ENCODE peak calls at places on chromosomes 11 and 22, in four cellular contexts. One of them, this sample, is unnamed.

GRCh38 chr11:65606876-65607613 is 7.0 kb downstream of the MAP3K11 start:
- DNase-seq in GM12878: no peak
- DNase-seq in HepG2: no peak
- DNase-seq in K562: peak
- DNase-seq in this sample: peak

GRCh38 chr11:96760306-96760705 is 370.5 kb downstream of the JRKL start:
- DNase-seq in HepG2: no peak
- DNase-seq in K562: no peak
- DNase-seq in GM12878: no peak
- DNase-seq in this sample: no peak

GRCh38 chr11:96267490-96268010 is 75.4 kb downstream of the MAML2 start:
- DNase-seq in HepG2: no peak
- DNase-seq in K562: no peak
- DNase-seq in GM12878: peak
- DNase-seq in this sample: no peak

GRCh38 chr11:123577081-123577598 is 77.3 kb downstream of the SCN3B start:
- DNase-seq in K562: peak
- DNase-seq in HepG2: peak
- DNase-seq in GM12878: no peak
- DNase-seq in this sample: peak

GRCh38 chr11:77879218-77879617 is 58.3 kb downstream of the AAMDC start:
- DNase-seq in K562: no peak
- DNase-seq in GM12878: peak
- DNase-seq in HepG2: no peak
- DNase-seq in this sample: no peak

GRCh38 chr11:47971501-47971900 is 8.9 kb upstream of the PTPRJ start:
- DNase-seq in HepG2: no peak
- DNase-seq in GM12878: no peak
- DNase-seq in K562: no peak
- DNase-seq in this sample: no peak

GRCh38 chr11:15779518-15779917 is 576.8 kb downstream of the SOX6 start:
- DNase-seq in K562: no peak
- DNase-seq in HepG2: no peak
- DNase-seq in GM12878: no peak
- DNase-seq in this sample: no peak

GRCh38 chr22:26585104-26585790 is 4.7 kb downstream of the TPST2 start:
- DNase-seq in HepG2: no peak
- DNase-seq in K562: no peak
- DNase-seq in GM12878: no peak
- DNase-seq in this sample: no peak

GRCh38 chr22:50115693-50116092 is 25.9 kb downstream of the MOV10L1 start:
- DNase-seq in HepG2: peak
- DNase-seq in K562: no peak
- DNase-seq in GM12878: no peak
- DNase-seq in this sample: no peak

GRCh38 chr11:61963282-61964057 is 4.0 kb downstream of the FTH1 start:
- DNase-seq in HepG2: no peak
- DNase-seq in K562: no peak
- DNase-seq in GM12878: peak
- DNase-seq in this sample: no peak

GRCh38 chr22:24230911-24231656 is 13.8 kb downstream of the GGT5 start:
- DNase-seq in GM12878: no peak
- DNase-seq in HepG2: no peak
- DNase-seq in K562: peak
- DNase-seq in this sample: peak

GRCh38 chr11:66008468-66009101 is 3.2 kb upstream of the CST6 start:
- DNase-seq in HepG2: no peak
- DNase-seq in K562: no peak
- DNase-seq in GM12878: no peak
- DNase-seq in this sample: no peak

GRCh38 chr11:69917529-69917928 is 98.3 kb upstream of the FGF3 start:
- DNase-seq in K562: no peak
- DNase-seq in HepG2: no peak
- DNase-seq in GM12878: no peak
- DNase-seq in this sample: no peak

GRCh38 chr11:113147249-113147648 is 167.1 kb upstream of the TTC12 start:
- DNase-seq in K562: no peak
- DNase-seq in GM12878: no peak
- DNase-seq in HepG2: no peak
- DNase-seq in this sample: no peak

GRCh38 chr11:112127056-112127455 is 36.8 kb downstream of the IL18 start:
- DNase-seq in HepG2: no peak
- DNase-seq in GM12878: no peak
- DNase-seq in K562: no peak
- DNase-seq in this sample: no peak

GRCh38 chr11:19368726-19369364 is 128.1 kb upstream of the E2F8 start:
- DNase-seq in K562: no peak
- DNase-seq in HepG2: no peak
- DNase-seq in GM12878: no peak
- DNase-seq in this sample: no peak

GRCh38 chr22:37242395-37242918 is 1.6 kb downstream of the RAC2 start:
- DNase-seq in K562: peak
- DNase-seq in HepG2: no peak
- DNase-seq in GM12878: peak
- DNase-seq in this sample: no peak

GRCh38 chr11:80109031-80109430 is 668.2 kb upstream of the TENM4 start:
- DNase-seq in GM12878: no peak
- DNase-seq in HepG2: no peak
- DNase-seq in K562: no peak
- DNase-seq in this sample: no peak

GRCh38 chr11:8650401-8650990 is 32.0 kb downstream of the TRIM66 start:
- DNase-seq in HepG2: no peak
- DNase-seq in GM12878: no peak
- DNase-seq in K562: no peak
- DNase-seq in this sample: no peak

GRCh38 chr22:24187731-24188644 is 6.7 kb downstream of the SUSD2 start:
- DNase-seq in K562: no peak
- DNase-seq in GM12878: no peak
- DNase-seq in HepG2: no peak
- DNase-seq in this sample: no peak

GRCh38 chr11:108538022-108538424 is 39.8 kb upstream of the POGLUT3 start:
- DNase-seq in GM12878: no peak
- DNase-seq in HepG2: no peak
- DNase-seq in K562: no peak
- DNase-seq in this sample: no peak

GRCh38 chr11:12680246-12680939 is 6.2 kb downstream of the TEAD1 start:
- DNase-seq in HepG2: peak
- DNase-seq in GM12878: no peak
- DNase-seq in K562: no peak
- DNase-seq in this sample: peak

GRCh38 chr22:46139895-46140350 is 10.4 kb upstream of the PPARA start:
- DNase-seq in GM12878: no peak
- DNase-seq in HepG2: peak
- DNase-seq in K562: no peak
- DNase-seq in this sample: no peak

GRCh38 chr11:107931206-107931605 is 3.0 kb downstream of the RAB39A start:
- DNase-seq in HepG2: no peak
- DNase-seq in GM12878: no peak
- DNase-seq in K562: no peak
- DNase-seq in this sample: no peak

GRCh38 chr22:39514373-39514973 is 5.9 kb upstream of the ATF4 start:
- DNase-seq in K562: no peak
- DNase-seq in HepG2: no peak
- DNase-seq in GM12878: no peak
- DNase-seq in this sample: peak

GRCh38 chr22:21055880-21056319 is 10.2 kb downstream of the LRRC74B start:
- DNase-seq in GM12878: no peak
- DNase-seq in K562: peak
- DNase-seq in HepG2: no peak
- DNase-seq in this sample: no peak

GRCh38 chr11:94400839-94401772 is at the start of gene GPR83:
- DNase-seq in GM12878: no peak
- DNase-seq in HepG2: no peak
- DNase-seq in K562: no peak
- DNase-seq in this sample: peak

GRCh38 chr22:25692965-25693565 is 48.9 kb upstream of the MYO18B start:
- DNase-seq in GM12878: no peak
- DNase-seq in K562: no peak
- DNase-seq in HepG2: no peak
- DNase-seq in this sample: no peak

GRCh38 chr22:20434264-20434751 is 3.3 kb downstream of the SCARF2 start:
- DNase-seq in HepG2: no peak
- DNase-seq in K562: no peak
- DNase-seq in GM12878: no peak
- DNase-seq in this sample: no peak

GRCh38 chr22:48378673-48379072 is 1449.0 kb downstream of the BRD1 start:
- DNase-seq in HepG2: no peak
- DNase-seq in GM12878: no peak
- DNase-seq in K562: no peak
- DNase-seq in this sample: no peak

GRCh38 chr22:49015459-49015858 is 812.2 kb downstream of the BRD1 start:
- DNase-seq in HepG2: no peak
- DNase-seq in K562: no peak
- DNase-seq in GM12878: no peak
- DNase-seq in this sample: no peak

GRCh38 chr22:42439821-42440674 is 7.8 kb upstream of the NFAM1 start:
- DNase-seq in HepG2: no peak
- DNase-seq in GM12878: no peak
- DNase-seq in K562: no peak
- DNase-seq in this sample: no peak

GRCh38 chr22:33914699-33915098 is 5.6 kb downstream of the LARGE1 start:
- DNase-seq in HepG2: no peak
- DNase-seq in GM12878: no peak
- DNase-seq in K562: no peak
- DNase-seq in this sample: no peak

GRCh38 chr11:2399488-2400068 is 972 bp upstream of the TSSC4 start:
- DNase-seq in K562: no peak
- DNase-seq in HepG2: no peak
- DNase-seq in GM12878: no peak
- DNase-seq in this sample: peak

GRCh38 chr11:16791494-16791961 is 53.1 kb downstream of the C11orf58 start:
- DNase-seq in HepG2: peak
- DNase-seq in K562: no peak
- DNase-seq in GM12878: no peak
- DNase-seq in this sample: no peak
- TF ChIP-seq BHLHE40 in HepG2: no peak
- TF ChIP-seq BHLHE40 in K562: no peak
- TF ChIP-seq BHLHE40 in GM12878: no peak
- TF ChIP-seq BHLHE40 in this sample: no peak

DNA sequence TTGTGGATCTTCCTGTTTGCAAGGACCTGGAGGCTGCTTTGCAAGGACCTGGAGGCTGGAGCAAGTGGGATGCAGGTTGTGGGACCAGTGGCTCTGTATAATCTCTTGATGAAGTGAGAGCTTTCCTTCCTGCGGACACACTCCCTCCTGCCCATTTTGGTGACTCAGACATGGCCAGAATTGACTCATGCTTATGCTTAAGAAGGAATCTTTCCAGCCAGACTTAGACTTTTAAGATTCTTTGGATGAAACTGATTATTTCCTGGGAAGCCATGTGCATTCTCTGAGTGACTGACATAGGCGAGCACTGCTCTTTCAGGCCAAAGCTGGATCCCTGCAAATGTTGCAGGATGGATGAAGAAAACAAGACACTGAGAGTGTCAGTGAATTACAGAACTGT is 195.6 kb downstream of the HIPK3 start:
- DNase-seq in HepG2: no peak
- DNase-seq in GM12878: no peak
- DNase-seq in K562: no peak
- DNase-seq in this sample: no peak
- TF ChIP-seq FOXM1 in HepG2: no peak
- TF ChIP-seq FOXM1 in GM12878: no peak
- TF ChIP-seq FOXM1 in K562: no peak
- TF ChIP-seq FOXM1 in this sample: no peak

GRCh38 chr11:45264839-45265515 is 21.2 kb downstream of the SYT13 start:
- DNase-seq in K562: peak
- DNase-seq in HepG2: peak
- DNase-seq in GM12878: no peak
- DNase-seq in this sample: no peak
- TF ChIP-seq BHLHE40 in K562: no peak
- TF ChIP-seq BHLHE40 in HepG2: no peak
- TF ChIP-seq BHLHE40 in GM12878: no peak
- TF ChIP-seq BHLHE40 in this sample: no peak

DNA sequence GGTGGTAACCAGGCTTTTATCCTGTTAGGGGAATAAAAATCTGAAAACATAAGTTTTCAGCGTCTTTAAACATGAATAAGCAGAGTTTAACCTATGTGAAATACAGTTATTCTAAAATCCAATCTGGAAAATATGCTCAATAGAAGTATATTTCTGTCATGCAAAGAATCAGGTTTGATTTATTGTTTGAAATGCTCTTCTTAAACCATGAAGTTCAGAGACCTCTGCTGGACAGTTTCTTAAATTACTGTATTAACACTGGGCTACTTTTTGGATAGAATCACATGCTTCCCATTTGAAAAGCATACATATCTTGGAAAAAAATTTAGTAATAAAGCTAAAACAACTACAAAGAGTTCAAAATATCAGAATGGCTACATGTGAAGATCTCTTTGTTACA is 25.4 kb downstream of the APIP start:
- DNase-seq in GM12878: no peak
- DNase-seq in K562: no peak
- DNase-seq in HepG2: peak
- DNase-seq in this sample: no peak
- TF ChIP-seq FOXM1 in GM12878: no peak
- TF ChIP-seq FOXM1 in K562: no peak
- TF ChIP-seq FOXM1 in HepG2: no peak
- TF ChIP-seq FOXM1 in this sample: no peak

GRCh38 chr11:130042093-130042591 is 27.6 kb upstream of the APLP2 start:
- DNase-seq in HepG2: peak
- DNase-seq in K562: peak
- DNase-seq in GM12878: no peak
- DNase-seq in this sample: no peak

GRCh38 chr11:130047141-130047540 is 22.6 kb upstream of the APLP2 start:
- DNase-seq in HepG2: no peak
- DNase-seq in GM12878: no peak
- DNase-seq in K562: no peak
- DNase-seq in this sample: no peak

GRCh38 chr11:130037881-130038601 is 31.7 kb upstream of the APLP2 start:
- DNase-seq in HepG2: peak
- DNase-seq in K562: peak
- DNase-seq in GM12878: no peak
- DNase-seq in this sample: no peak

GRCh38 chr11:130040281-130040940 is 29.3 kb upstream of the APLP2 start:
- DNase-seq in HepG2: no peak
- DNase-seq in GM12878: no peak
- DNase-seq in K562: no peak
- DNase-seq in this sample: no peak

GRCh38 chr11:130043575-130043974 is 26.1 kb upstream of the APLP2 start:
- DNase-seq in GM12878: no peak
- DNase-seq in K562: no peak
- DNase-seq in HepG2: no peak
- DNase-seq in this sample: no peak
- TF ChIP-seq BHLHE40 in GM12878: no peak
- TF ChIP-seq BHLHE40 in K562: no peak
- TF ChIP-seq BHLHE40 in HepG2: no peak
- TF ChIP-seq BHLHE40 in this sample: no peak

DNA sequence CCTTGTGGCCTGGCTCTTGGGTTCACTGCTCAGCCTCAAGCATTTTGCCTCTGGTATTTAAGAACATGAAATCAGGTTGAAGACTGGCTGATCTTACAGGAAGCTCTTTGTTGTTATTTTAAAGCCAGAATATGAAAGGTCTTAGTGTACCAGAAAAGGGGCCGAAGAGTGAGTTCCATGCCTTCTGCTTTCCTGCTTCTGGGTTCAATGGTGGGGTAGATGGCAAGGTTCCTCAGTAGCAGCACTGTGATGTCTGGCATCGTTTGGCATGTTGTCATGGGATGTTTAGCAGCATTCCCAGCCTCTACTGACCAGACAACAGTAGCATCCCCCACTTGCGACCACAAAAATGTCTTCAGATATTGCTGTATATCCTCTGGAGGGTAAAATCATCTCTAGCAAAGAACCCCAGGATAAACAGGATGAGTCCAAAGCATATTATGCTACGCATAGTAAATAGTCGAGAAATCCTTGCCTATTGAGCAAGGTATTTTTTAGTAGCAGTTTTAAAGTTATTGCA is 2.4 kb downstream of the VPS26B start:
- DNase-seq in K562: no peak
- DNase-seq in HepG2: no peak
- DNase-seq in GM12878: no peak
- DNase-seq in this sample: no peak
- TF ChIP-seq FOXM1 in K562: no peak
- TF ChIP-seq FOXM1 in HepG2: no peak
- TF ChIP-seq FOXM1 in GM12878: no peak
- TF ChIP-seq FOXM1 in this sample: no peak

This sample was measured in HEK293T.